ENCODE peak calls at places on chromosomes 13 and 19, in seven cellular contexts. Y is progenitor cell of endocrine pancreas; S is body of pancreas; J is tibial artery; F is CD4-positive, alpha-beta T cell; M is heart left ventricle; O is mucosa of descending colon. N is an unnamed sample.

GRCh38 chr13:109274188-109274821 is 512.1 kb downstream of the IRS2 start:
- DNase-seq in S (no peak), J (no peak), F (no peak), M (no peak), Y (no peak), O (no peak), N (no peak)

GRCh38 chr13:30739646-30740642 is 4.6 kb downstream of the ALOX5AP start:
- DNase-seq in O (no peak), Y (no peak), M (no peak), S (no peak), F (peak), J (no peak), N (no peak)

GRCh38 chr19:16470911-16471811 is 609 bp downstream of the EPS15L1 start:
- DNase-seq in M (peak), S (peak), O (peak), F (peak), Y (no peak), J (peak), N (peak)

GRCh38 chr19:33393286-33394005 is 19.9 kb downstream of the CEBPG start:
- DNase-seq in F (no peak), M (no peak), O (peak), S (peak), Y (no peak), J (peak), N (no peak)

GRCh38 chr19:51552996-51553725 is 17.9 kb upstream of the ZNF175 start:
- DNase-seq in S (peak), F (peak), Y (peak), J (peak), O (no peak), M (peak), N (peak)

GRCh38 chr19:6707011-6707657 is 13.3 kb downstream of the C3 start:
- DNase-seq in O (peak), F (no peak), M (no peak), S (no peak), Y (no peak), J (no peak), N (no peak)

GRCh38 chr19:54691582-54692293 is 29.0 kb downstream of the LILRB4 start:
- DNase-seq in M (no peak), J (no peak), O (no peak), S (no peak), Y (no peak), F (no peak), N (no peak)

GRCh38 chr13:72973234-72973633 is 85.6 kb upstream of the KLF5 start:
- DNase-seq in F (no peak), O (no peak), M (no peak), S (no peak), J (no peak), Y (no peak), N (no peak)

GRCh38 chr13:51330741-51331140 is 8.8 kb upstream of the SERPINE3 start:
- DNase-seq in O (no peak), M (no peak), J (no peak), S (no peak), Y (no peak), F (no peak), N (no peak)

GRCh38 chr19:33622809-33623511 is 1.2 kb downstream of the CHST8 start:
- DNase-seq in S (no peak), J (no peak), F (no peak), O (no peak), M (no peak), Y (no peak), N (no peak)

GRCh38 chr13:26853272-26853818 is 92.8 kb upstream of the GPR12 start:
- DNase-seq in J (no peak), S (no peak), O (no peak), M (no peak), F (no peak), Y (no peak), N (no peak)

GRCh38 chr13:107331359-107331758 is 763.4 kb upstream of the ARGLU1 start:
- DNase-seq in O (no peak), M (no peak), Y (no peak), F (no peak), J (no peak), S (no peak), N (no peak)

GRCh38 chr13:50635504-50635903 is 208.0 kb downstream of the DLEU7 start:
- DNase-seq in Y (no peak), F (no peak), J (peak), O (no peak), S (peak), M (peak), N (no peak)

GRCh38 chr13:30726192-30726591 is 9.2 kb upstream of the ALOX5AP start:
- DNase-seq in J (no peak), F (no peak), O (no peak), S (no peak), Y (no peak), M (no peak), N (no peak)

GRCh38 chr13:51534075-51534817 is 50.0 kb upstream of the WDFY2 start:
- DNase-seq in S (no peak), O (peak), J (peak), F (peak), Y (no peak), M (peak), N (no peak)

GRCh38 chr13:67152123-67152522 is 78.0 kb downstream of the PCDH9 start:
- DNase-seq in J (no peak), S (no peak), F (no peak), M (no peak), O (no peak), Y (no peak), N (no peak)

GRCh38 chr13:41212881-41213280 is 18.5 kb upstream of the KBTBD7 start:
- DNase-seq in O (no peak), J (no peak), F (no peak), S (no peak), M (no peak), Y (no peak), N (no peak)

GRCh38 chr13:50015263-50015662 is at the start of gene KCNRG:
- DNase-seq in F (no peak), M (no peak), Y (no peak), S (no peak), J (no peak), O (no peak), N (no peak)

GRCh38 chr19:7550987-7551761 is 15.7 kb downstream of the PNPLA6 start:
- DNase-seq in J (peak), F (no peak), M (peak), O (peak), Y (peak), S (peak), N (peak)

GRCh38 chr13:111515648-111516047 is 195.2 kb downstream of the TEX29 start:
- DNase-seq in J (no peak), Y (no peak), S (no peak), O (peak), F (no peak), M (no peak), N (peak)

GRCh38 chr13:43786766-43787517 is at the start of gene ENOX1:
- DNase-seq in Y (peak), M (peak), O (peak), F (no peak), J (peak), S (peak), N (peak)

GRCh38 chr19:55178781-55179569 is 1.1 kb downstream of the SYT5 start:
- DNase-seq in M (peak), S (peak), J (no peak), Y (peak), F (peak), O (peak), N (peak)

GRCh38 chr13:113445791-113446487 is 7.3 kb downstream of the ADPRHL1 start:
- DNase-seq in O (peak), M (no peak), J (no peak), F (no peak), S (no peak), Y (no peak), N (no peak)

GRCh38 chr13:35474551-35474950 is 1.9 kb downstream of the MAB21L1 start:
- DNase-seq in Y (no peak), O (no peak), M (no peak), S (no peak), F (no peak), J (no peak), N (no peak)

GRCh38 chr19:14383556-14383897 is 2.3 kb downstream of the ADGRE5 start:
- DNase-seq in S (no peak), J (no peak), Y (no peak), M (peak), O (no peak), F (no peak), N (no peak)

GRCh38 chr19:35357867-35358573 is at the start of gene FFAR3:
- DNase-seq in S (peak), O (no peak), F (no peak), M (no peak), Y (no peak), J (peak), N (no peak)

GRCh38 chr19:16244091-16244490 is 46.4 kb downstream of the AP1M1 start:
- DNase-seq in S (no peak), M (no peak), J (no peak), Y (no peak), O (no peak), F (no peak), N (no peak)

GRCh38 chr19:56477429-56478338 is 539 bp upstream of the ZNF667 start:
- DNase-seq in Y (no peak), O (peak), F (peak), J (peak), S (peak), M (peak), N (no peak)

GRCh38 chr19:34191355-34191962 is 19.2 kb downstream of the LSM14A start:
- DNase-seq in Y (no peak), J (no peak), F (no peak), O (no peak), M (no peak), S (no peak), N (no peak)

GRCh38 chr19:52171321-52172169 is at the start of gene ZNF836:
- DNase-seq in M (peak), J (peak), S (peak), F (peak), Y (peak), O (peak), N (peak)

GRCh38 chr13:108962652-108963051 is 333.2 kb downstream of the MYO16 start:
- DNase-seq in F (no peak), J (no peak), O (no peak), Y (no peak), S (no peak), M (no peak), N (no peak)

GRCh38 chr13:31101511-31102170 is 60.1 kb downstream of the HSPH1 start:
- DNase-seq in S (no peak), J (no peak), F (no peak), M (peak), O (no peak), Y (no peak), N (no peak)

GRCh38 chr19:38831142-38831605 is 420 bp downstream of the ECH1 start:
- DNase-seq in S (peak), O (peak), F (no peak), J (peak), Y (no peak), M (peak), N (peak)

GRCh38 chr13:45046445-45046844 is 57.1 kb downstream of the GPALPP1 start:
- DNase-seq in F (no peak), M (no peak), O (no peak), Y (no peak), S (no peak), J (no peak), N (no peak)

GRCh38 chr19:54154603-54155345 is 4.7 kb downstream of the LENG1 start:
- DNase-seq in O (no peak), J (no peak), M (no peak), S (no peak), F (no peak), Y (no peak), N (no peak)

GRCh38 chr19:52398091-52398461 is 427 bp downstream of the ZNF528 start:
- DNase-seq in Y (no peak), O (no peak), F (no peak), J (no peak), S (no peak), M (no peak), N (no peak)

GRCh38 chr13:33606692-33607091 is 211.3 kb upstream of the RFC3 start:
- DNase-seq in S (no peak), O (no peak), F (no peak), M (no peak), Y (no peak), J (no peak), N (no peak)
- TF ChIP-seq CTCF in S (no peak), O (no peak), F (no peak), M (no peak), Y (no peak), J (no peak), N (peak)

GRCh38 chr19:10928563-10929401 is at the start of the genes TIMM29 and YIPF2:
- DNase-seq in O (peak), M (peak), J (peak), S (peak), Y (peak), F (peak), N (peak)
- TF ChIP-seq CTCF in O (no peak), M (no peak), J (no peak), S (no peak), Y (no peak), F (no peak), N (no peak)

DNA sequence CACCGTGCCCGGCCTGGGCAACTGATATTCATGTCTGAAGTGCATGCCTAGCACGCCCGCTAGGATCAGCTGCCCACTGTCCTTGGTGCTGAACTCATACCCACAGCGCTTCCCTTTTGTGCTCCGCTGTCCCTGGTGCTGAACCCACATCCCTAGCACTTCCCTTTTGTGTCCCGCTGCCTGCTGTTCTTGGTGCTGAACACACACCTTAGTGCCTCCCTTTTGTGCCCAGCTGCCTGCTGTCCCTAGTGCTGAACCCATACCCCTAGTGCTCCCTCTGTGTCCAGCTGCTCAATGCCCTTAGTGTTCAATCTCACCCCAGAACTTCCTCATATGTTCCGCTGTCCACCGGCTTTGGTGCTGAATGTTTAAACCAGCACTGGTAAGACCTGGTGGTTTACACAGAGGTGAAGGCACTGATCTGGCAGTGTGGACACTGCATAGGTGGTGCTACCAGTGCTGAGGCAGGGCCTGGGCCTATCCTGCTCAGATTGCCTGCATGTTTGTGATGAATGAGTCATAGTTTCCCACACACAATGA is 26.3 kb upstream of the SIGLEC11 start:
- DNase-seq in M (peak), Y (peak), O (peak), J (peak), S (peak), F (peak), N (peak)
- TF ChIP-seq CTCF in M (peak), Y (peak), O (no peak), J (peak), S (peak), F (no peak), N (peak)

GRCh38 chr19:46109876-46110275 is 14.6 kb downstream of the IGFL3 start:
- DNase-seq in O (no peak), M (no peak), S (no peak), Y (no peak), F (no peak), J (no peak), N (no peak)

GRCh38 chr19:46112527-46112926 is 12.0 kb downstream of the IGFL3 start:
- DNase-seq in J (no peak), S (no peak), M (no peak), Y (no peak), O (no peak), F (no peak), N (no peak)

GRCh38 chr19:46113726-46114125 is 10.8 kb downstream of the IGFL3 start:
- DNase-seq in S (no peak), Y (no peak), M (no peak), O (no peak), F (no peak), J (no peak), N (no peak)

GRCh38 chr19:46107371-46107770 is 17.1 kb downstream of the IGFL3 start:
- DNase-seq in F (no peak), Y (no peak), S (no peak), O (no peak), M (no peak), J (no peak), N (no peak)

DNA sequence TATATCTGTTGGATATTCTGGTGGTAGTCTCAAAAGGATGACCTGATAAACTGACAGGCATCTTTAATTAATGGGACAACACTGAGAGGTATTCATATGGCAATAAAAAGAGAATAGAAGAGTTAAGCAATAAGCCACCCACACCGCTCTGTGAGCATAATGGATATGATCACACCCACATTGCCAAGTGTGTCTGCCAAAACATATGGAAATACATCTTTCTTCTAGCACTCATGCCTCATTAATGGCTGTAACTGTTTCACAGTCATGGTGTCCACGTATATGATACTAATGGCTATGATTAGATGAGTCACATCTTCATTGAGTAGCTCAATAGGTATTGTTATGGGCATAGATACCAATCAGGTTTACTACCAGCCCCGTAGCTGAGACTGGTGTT is 13.1 kb downstream of the IGFL3 start:
- DNase-seq in O (no peak), J (no peak), S (no peak), M (no peak), F (no peak), Y (no peak), N (no peak)
- TF ChIP-seq CTCF in O (no peak), J (no peak), S (no peak), M (no peak), F (no peak), Y (no peak), N (no peak)

GRCh38 chr13:95741584-95742563 is 64.9 kb downstream of the DNAJC3 start:
- DNase-seq in M (no peak), J (no peak), S (no peak), F (no peak), Y (no peak), O (no peak), N (no peak)

GRCh38 chr13:95743192-95743591 is 66.3 kb downstream of the DNAJC3 start:
- DNase-seq in Y (no peak), F (no peak), O (no peak), J (no peak), S (no peak), M (no peak), N (no peak)

GRCh38 chr13:95749545-95749944 is 72.6 kb downstream of the DNAJC3 start:
- DNase-seq in Y (no peak), F (no peak), M (no peak), J (no peak), O (no peak), S (no peak), N (no peak)

GRCh38 chr13:95745289-95745688 is 68.3 kb downstream of the DNAJC3 start:
- DNase-seq in J (no peak), S (no peak), F (no peak), O (no peak), Y (no peak), M (no peak), N (no peak)

GRCh38 chr13:95745752-95746151 is 68.8 kb downstream of the DNAJC3 start:
- DNase-seq in F (no peak), S (no peak), M (no peak), J (no peak), O (no peak), Y (no peak), N (no peak)
- TF ChIP-seq CTCF in F (no peak), S (no peak), M (no peak), J (no peak), O (no peak), Y (peak), N (peak)

GRCh38 chr19:18743281-18743825 is 47.8 kb downstream of the COMP start:
- DNase-seq in M (peak), O (peak), J (no peak), Y (no peak), S (peak), F (no peak), N (no peak)
- TF ChIP-seq CTCF in M (no peak), O (no peak), J (no peak), Y (no peak), S (no peak), F (no peak), N (no peak)

GRCh38 chr19:670609-671075 is 5.5 kb upstream of the FSTL3 start:
- DNase-seq in O (no peak), S (no peak), M (no peak), F (no peak), Y (no peak), J (no peak), N (no peak)
- TF ChIP-seq CTCF in O (no peak), S (no peak), M (no peak), F (no peak), Y (peak), J (no peak), N (peak)

GRCh38 chr19:711224-711623 is 2.5 kb downstream of the PALM start:
- DNase-seq in S (no peak), F (no peak), J (no peak), M (no peak), Y (no peak), O (no peak), N (no peak)

GRCh38 chr19:709965-710714 is 1.4 kb downstream of the PALM start:
- DNase-seq in Y (no peak), F (no peak), S (no peak), M (peak), O (no peak), J (peak), N (no peak)

GRCh38 chr19:710767-711166 is 2.0 kb downstream of the PALM start:
- DNase-seq in O (no peak), S (no peak), F (no peak), M (no peak), J (no peak), Y (no peak), N (no peak)

GRCh38 chr19:709196-709964 is 645 bp downstream of the PALM start:
- DNase-seq in Y (no peak), J (no peak), F (no peak), M (no peak), S (no peak), O (no peak), N (no peak)

GRCh38 chr19:708154-709141 is at the start of gene PALM:
- DNase-seq in J (no peak), O (no peak), M (peak), F (no peak), S (no peak), Y (peak), N (no peak)
- TF ChIP-seq CTCF in J (no peak), O (no peak), M (peak), F (no peak), S (no peak), Y (peak), N (peak)